ENCODE peak calls at places on chromosome 20, in eight cellular contexts. One of them, this sample, is unnamed.

GRCh38 chr20:40589581-40589980 is 99.5 kb downstream of the MAFB start:
- DNase-seq in Peyer's patch: no peak
- DNase-seq in kidney tubule cell: no peak
- DNase-seq in fibroblast of pulmonary artery: no peak
- DNase-seq in AG08396: no peak
- DNase-seq in brain microvascular endothelial cell: no peak
- DNase-seq in aorta: no peak
- DNase-seq in left ventricle myocardium superior: no peak
- DNase-seq in this sample: no peak

GRCh38 chr20:33370296-33370695 is 31.0 kb downstream of the CDK5RAP1 start:
- DNase-seq in brain microvascular endothelial cell: no peak
- DNase-seq in AG08396: no peak
- DNase-seq in fibroblast of pulmonary artery: no peak
- DNase-seq in left ventricle myocardium superior: no peak
- DNase-seq in Peyer's patch: peak; percentile 72
- DNase-seq in kidney tubule cell: peak; percentile 88
- DNase-seq in aorta: no peak
- DNase-seq in this sample: no peak

GRCh38 chr20:16063876-16064275 is 509.4 kb downstream of the KIF16B start:
- DNase-seq in brain microvascular endothelial cell: no peak
- DNase-seq in left ventricle myocardium superior: no peak
- DNase-seq in Peyer's patch: no peak
- DNase-seq in kidney tubule cell: no peak
- DNase-seq in AG08396: no peak
- DNase-seq in fibroblast of pulmonary artery: no peak
- DNase-seq in aorta: no peak
- DNase-seq in this sample: no peak

GRCh38 chr20:19673575-19673974 is 84.5 kb upstream of the RIN2 start:
- DNase-seq in aorta: no peak
- DNase-seq in brain microvascular endothelial cell: peak; percentile 13
- DNase-seq in AG08396: no peak
- DNase-seq in fibroblast of pulmonary artery: no peak
- DNase-seq in Peyer's patch: no peak
- DNase-seq in kidney tubule cell: peak; percentile 25
- DNase-seq in left ventricle myocardium superior: no peak
- DNase-seq in this sample: no peak

GRCh38 chr20:58306421-58307261 is 2.9 kb upstream of the RAB22A start:
- DNase-seq in fibroblast of pulmonary artery: peak; percentile 31
- DNase-seq in kidney tubule cell: peak; percentile 99
- DNase-seq in AG08396: no peak
- DNase-seq in brain microvascular endothelial cell: peak; percentile 92
- DNase-seq in left ventricle myocardium superior: peak; percentile 36
- DNase-seq in Peyer's patch: peak; percentile 60
- DNase-seq in aorta: no peak
- DNase-seq in this sample: no peak

GRCh38 chr20:59790388-59790787 is 143.0 kb downstream of the SYCP2 start:
- DNase-seq in left ventricle myocardium superior: no peak
- DNase-seq in fibroblast of pulmonary artery: no peak
- DNase-seq in aorta: no peak
- DNase-seq in AG08396: no peak
- DNase-seq in brain microvascular endothelial cell: no peak
- DNase-seq in kidney tubule cell: no peak
- DNase-seq in Peyer's patch: no peak
- DNase-seq in this sample: no peak

GRCh38 chr20:23116301-23117089 is 30.4 kb upstream of the CD93 start:
- DNase-seq in Peyer's patch: no peak
- DNase-seq in kidney tubule cell: peak; percentile 43
- DNase-seq in aorta: peak; percentile 68
- DNase-seq in brain microvascular endothelial cell: no peak
- DNase-seq in left ventricle myocardium superior: no peak
- DNase-seq in fibroblast of pulmonary artery: peak; percentile 33
- DNase-seq in AG08396: peak; percentile 48
- DNase-seq in this sample: no peak

GRCh38 chr20:41309817-41310216 is 7.7 kb downstream of the ZHX3 start:
- DNase-seq in Peyer's patch: no peak
- DNase-seq in left ventricle myocardium superior: no peak
- DNase-seq in fibroblast of pulmonary artery: peak; percentile 78
- DNase-seq in AG08396: peak; percentile 59
- DNase-seq in brain microvascular endothelial cell: no peak
- DNase-seq in aorta: no peak
- DNase-seq in kidney tubule cell: peak; percentile 79
- DNase-seq in this sample: no peak

GRCh38 chr20:56769971-56770570 is 141.0 kb downstream of the TFAP2C start:
- DNase-seq in aorta: no peak
- DNase-seq in left ventricle myocardium superior: no peak
- DNase-seq in brain microvascular endothelial cell: no peak
- DNase-seq in fibroblast of pulmonary artery: no peak
- DNase-seq in Peyer's patch: no peak
- DNase-seq in kidney tubule cell: no peak
- DNase-seq in AG08396: no peak
- DNase-seq in this sample: no peak